ENCODE peak calls at places on chromosomes 12 and 14, in ten cellular contexts. V, T, G, H, R, P, M, O, C and Z are unnamed samples.

GRCh38 chr14:98498019-98498885 is 773.7 kb downstream of the BCL11B start:
- DNase-seq in C (no peak), O (no peak), R (no peak), G (no peak), H (no peak), T (no peak), V (no peak), M (no peak), P (no peak), Z (no peak)

GRCh38 chr14:62301911-62302310 is 539.7 kb downstream of the SNAPC1 start:
- DNase-seq in O (no peak), P (no peak), R (no peak), C (no peak), V (no peak), T (no peak), G (no peak), M (peak), H (no peak), Z (no peak)

GRCh38 chr14:44847910-44848309 is 113.8 kb downstream of the KLHL28 start:
- DNase-seq in G (no peak), O (peak), T (no peak), H (no peak), V (no peak), P (no peak), R (no peak), M (peak), C (no peak), Z (no peak)

GRCh38 chr12:117165342-117165741 is 24.9 kb downstream of the FBXO21 start:
- DNase-seq in O (no peak), M (no peak), G (no peak), C (no peak), T (no peak), H (no peak), R (peak), P (no peak), V (no peak), Z (no peak)

GRCh38 chr14:54737132-54737711 is 165.4 kb downstream of the GCH1 start:
- DNase-seq in M (peak), R (no peak), G (peak), T (peak), C (no peak), O (peak), H (no peak), V (no peak), P (no peak), Z (no peak)

GRCh38 chr12:11580125-11580751 is 69.2 kb upstream of the ETV6 start:
- DNase-seq in R (no peak), G (peak), T (no peak), C (no peak), M (peak), O (peak), P (no peak), V (peak), H (no peak), Z (no peak)

GRCh38 chr12:33817713-33818112 is 204.6 kb upstream of the ALG10 start:
- DNase-seq in R (no peak), O (no peak), V (no peak), P (no peak), G (no peak), M (no peak), C (no peak), H (no peak), T (no peak), Z (no peak)

GRCh38 chr12:4107436-4107878 is 166.1 kb upstream of the CCND2 start:
- DNase-seq in O (peak), C (peak), P (peak), M (peak), H (peak), G (peak), R (no peak), T (peak), V (peak), Z (peak)

GRCh38 chr12:59036973-59037807 is 116.9 kb upstream of the LRIG3 start:
- DNase-seq in H (no peak), O (no peak), T (no peak), G (no peak), M (peak), V (no peak), P (no peak), C (no peak), R (no peak), Z (no peak)

GRCh38 chr12:89098390-89099102 is 253.8 kb downstream of the DUSP6 start:
- DNase-seq in R (no peak), H (no peak), G (no peak), P (no peak), T (no peak), V (no peak), M (no peak), O (no peak), C (no peak), Z (no peak)

GRCh38 chr12:84397279-84397678 is 515.3 kb downstream of the SLC6A15 start:
- DNase-seq in P (no peak), G (no peak), O (no peak), H (no peak), M (peak), C (no peak), T (no peak), R (no peak), V (no peak), Z (no peak)

GRCh38 chr12:113853491-113853890 is 112.6 kb downstream of the RBM19 start:
- DNase-seq in M (no peak), O (no peak), C (no peak), T (no peak), H (no peak), R (no peak), V (no peak), P (no peak), G (no peak), Z (no peak)

GRCh38 chr14:60310086-60310684 is 61.2 kb downstream of the PPM1A start:
- DNase-seq in T (peak), O (no peak), V (no peak), C (no peak), G (no peak), H (no peak), R (no peak), M (no peak), P (no peak), Z (no peak)

GRCh38 chr14:88553886-88554457 is 835 bp downstream of the PTPN21 start:
- DNase-seq in R (no peak), O (no peak), M (peak), V (no peak), H (no peak), P (no peak), C (no peak), G (no peak), T (no peak), Z (no peak)

GRCh38 chr12:3242199-3242863 is 165.2 kb downstream of the TSPAN9 start:
- DNase-seq in O (no peak), T (no peak), M (no peak), V (peak), R (no peak), H (no peak), G (no peak), C (no peak), P (no peak), Z (no peak)

GRCh38 chr12:95820096-95820703 is 29.6 kb upstream of the NTN4 start:
- DNase-seq in V (peak), R (peak), O (no peak), P (no peak), C (no peak), T (peak), M (peak), H (no peak), G (peak), Z (peak)

GRCh38 chr14:101583006-101583708 is 21.9 kb downstream of the DIO3 start:
- DNase-seq in V (no peak), G (no peak), H (no peak), C (no peak), M (no peak), P (no peak), R (no peak), T (no peak), O (no peak), Z (no peak)

GRCh38 chr12:42767326-42767954 is 177.9 kb upstream of the PRICKLE1 start:
- DNase-seq in P (no peak), C (no peak), R (no peak), G (no peak), H (no peak), O (no peak), T (no peak), M (no peak), V (no peak), Z (no peak)

GRCh38 chr12:108884116-108885012 is 4.5 kb downstream of the DAO start:
- DNase-seq in T (peak), O (no peak), G (peak), C (peak), M (peak), P (peak), H (peak), V (peak), R (no peak), Z (peak)

GRCh38 chr12:71999795-72000194 is 61.1 kb downstream of the TPH2 start:
- DNase-seq in O (no peak), G (no peak), C (no peak), V (no peak), R (no peak), P (no peak), H (no peak), M (no peak), T (no peak), Z (no peak)

GRCh38 chr12:8698132-8698829 is 490 bp downstream of the RIMKLB start:
- DNase-seq in P (peak), C (peak), O (peak), G (peak), T (peak), H (peak), V (peak), R (no peak), M (peak), Z (no peak)

GRCh38 chr14:52402812-52403526 is 88.9 kb downstream of the PTGER2 start:
- DNase-seq in H (no peak), C (no peak), G (no peak), R (no peak), O (no peak), P (no peak), V (no peak), T (peak), M (peak), Z (no peak)

GRCh38 chr12:80101126-80101525 is 1.8 kb downstream of the OTOGL start:
- DNase-seq in P (no peak), O (no peak), C (no peak), M (peak), V (no peak), G (no peak), H (no peak), R (no peak), T (peak), Z (no peak)

GRCh38 chr12:68259318-68259940 is 6.0 kb upstream of the IL22 start:
- DNase-seq in T (no peak), O (peak), M (peak), H (no peak), P (no peak), R (no peak), C (no peak), G (no peak), V (no peak), Z (no peak)

GRCh38 chr14:89617471-89618291 is 200.6 kb upstream of the FOXN3 start:
- DNase-seq in R (no peak), V (no peak), M (peak), T (peak), C (peak), P (no peak), G (peak), H (peak), O (no peak), Z (no peak)

GRCh38 chr12:26339976-26340375 is 144.6 kb downstream of the SSPN start:
- DNase-seq in G (no peak), H (no peak), R (no peak), C (no peak), M (no peak), T (no peak), O (no peak), V (no peak), P (no peak), Z (no peak)

GRCh38 chr12:127588224-127588623 is 678.7 kb upstream of the TMEM132C start:
- DNase-seq in V (no peak), G (no peak), C (no peak), O (peak), M (peak), P (no peak), H (no peak), R (no peak), T (no peak), Z (no peak)

GRCh38 chr14:105091335-105092123 is 26.3 kb upstream of the GPR132 start:
- DNase-seq in V (peak), P (no peak), T (no peak), M (no peak), R (no peak), C (no peak), O (no peak), H (no peak), G (peak), Z (peak)

GRCh38 chr12:3564411-3564810 is 73.4 kb downstream of the PRMT8 start:
- DNase-seq in R (no peak), P (no peak), T (no peak), M (no peak), G (no peak), O (no peak), V (no peak), H (no peak), C (no peak), Z (no peak)

GRCh38 chr12:56046027-56046780 is 4.5 kb downstream of the RPS26 start:
- DNase-seq in G (no peak), P (no peak), R (no peak), H (no peak), V (no peak), C (no peak), M (no peak), T (no peak), O (no peak), Z (no peak)

GRCh38 chr14:54653764-54654469 is 87.0 kb downstream of the SAMD4A start:
- DNase-seq in R (no peak), O (peak), G (peak), M (peak), C (no peak), V (peak), T (no peak), P (no peak), H (no peak), Z (no peak)

GRCh38 chr12:132904718-132905328 is 17.4 kb upstream of the CHFR start:
- DNase-seq in G (peak), P (peak), O (no peak), V (no peak), H (peak), C (peak), M (peak), T (peak), R (no peak), Z (no peak)

GRCh38 chr14:73789996-73790581 is 61.5 kb upstream of the PTGR2 start:
- DNase-seq in P (no peak), M (peak), C (no peak), T (no peak), G (peak), O (peak), R (no peak), V (no peak), H (no peak), Z (no peak)